ENCODE peak calls at places on chromosomes 4 and X, in four cellular contexts. O is amniotic epithelial cell, U is hippocampal formation, Y is activated T-cell treated with anti-CD3 and anti-CD28 coated beads for 1 hour. X is an unnamed sample.

GRCh38 chrX:120452131-120452530 is 17.0 kb downstream of the LAMP2 start:
- DNase-seq in O (peak), U (peak), Y (no peak), X (no peak)

GRCh38 chr4:187424636-187425035 is 570.9 kb upstream of the ZFP42 start:
- DNase-seq in O (no peak), U (no peak), Y (no peak), X (no peak)

GRCh38 chrX:65536291-65536690 is 1.7 kb upstream of the LAS1L start:
- DNase-seq in O (no peak), U (no peak), Y (no peak), X (peak)

GRCh38 chr4:21512351-21512750 is 436.2 kb downstream of the KCNIP4 start:
- DNase-seq in O (peak), U (peak), Y (no peak), X (peak)

GRCh38 chrX:88903989-88904718 is 157.1 kb downstream of the CPXCR1 start:
- DNase-seq in O (no peak), U (no peak), Y (no peak), X (no peak)

GRCh38 chr4:140668111-140668510 is 88.1 kb downstream of the TBC1D9 start:
- DNase-seq in O (no peak), U (no peak), Y (no peak), X (no peak)

GRCh38 chrX:82816572-82816971 is 691.5 kb upstream of the POU3F4 start:
- DNase-seq in O (no peak), U (no peak), Y (no peak), X (no peak)

GRCh38 chr4:87844476-87844875 is 11.7 kb downstream of the MEPE start:
- DNase-seq in O (no peak), U (no peak), Y (no peak), X (no peak)

GRCh38 chr4:186039697-186040096 is 29.3 kb upstream of the TLR3 start:
- DNase-seq in O (no peak), U (no peak), Y (no peak), X (no peak)

GRCh38 chrX:38513087-38513742 is 48.1 kb upstream of the TSPAN7 start:
- DNase-seq in O (peak), U (no peak), Y (no peak), X (peak)

GRCh38 chr4:175499735-175500352 is 312.2 kb downstream of the GPM6A start:
- DNase-seq in O (no peak), U (no peak), Y (no peak), X (no peak)

GRCh38 chr4:89305712-89306437 is 1.7 kb downstream of the GPRIN3 start:
- DNase-seq in O (peak), U (no peak), Y (no peak), X (no peak)

GRCh38 chrX:54248309-54248708 is 65.3 kb upstream of the FAM120C start:
- DNase-seq in O (peak), U (peak), Y (no peak), X (peak)

GRCh38 chrX:12984629-12985303 is 9.9 kb downstream of the TMSB4X start:
- DNase-seq in O (peak), U (no peak), Y (no peak), X (peak)

GRCh38 chrX:105460366-105460765 is 239.9 kb upstream of the TEX13A start:
- DNase-seq in O (peak), U (no peak), Y (no peak), X (no peak)

GRCh38 chr4:55078987-55079386 is 46.4 kb downstream of the KDR start:
- DNase-seq in O (peak), U (no peak), Y (no peak), X (no peak)

GRCh38 chrX:52923781-52924241 is 26.7 kb downstream of the FAM156B start:
- DNase-seq in O (peak), U (no peak), Y (no peak), X (no peak)

GRCh38 chr4:59583845-59584568 is 1616.1 kb upstream of the ADGRL3 start:
- DNase-seq in O (no peak), U (no peak), Y (no peak), X (no peak)

GRCh38 chrX:63747331-63747730 is 37.7 kb downstream of the ARHGEF9 start:
- DNase-seq in O (peak), U (no peak), Y (no peak), X (no peak)

GRCh38 chrX:151543706-151544105 is 19.8 kb upstream of the PASD1 start:
- DNase-seq in O (no peak), U (no peak), Y (no peak), X (no peak)

GRCh38 chr4:155828628-155829027 is 37.4 kb downstream of the ASIC5 start:
- DNase-seq in O (peak), U (no peak), Y (no peak), X (peak)

GRCh38 chrX:118116308-118117068 is at the start of gene KLHL13:
- DNase-seq in O (no peak), U (peak), Y (peak), X (peak)

GRCh38 chr4:115969756-115970155 is 856.3 kb upstream of the NDST4 start:
- DNase-seq in O (no peak), U (no peak), Y (no peak), X (no peak)

GRCh38 chrX:18075603-18076002 is 145.1 kb downstream of the BEND2 start:
- DNase-seq in O (no peak), U (no peak), Y (no peak), X (no peak)

GRCh38 chrX:1249101-1249887 is 19.3 kb upstream of the CSF2RA start:
- DNase-seq in O (no peak), U (no peak), Y (peak), X (peak)

GRCh38 chr4:151674804-151675290 is 86.0 kb downstream of the GATB start:
- DNase-seq in O (peak), U (peak), Y (no peak), X (peak)

GRCh38 chr4:108619372-108620100 is 840 bp upstream of the RPL34 start:
- DNase-seq in O (no peak), U (no peak), Y (no peak), X (no peak)

GRCh38 chrX:154096140-154097002 is 1.1 kb downstream of the MECP2 start:
- DNase-seq in O (peak), U (no peak), Y (no peak), X (no peak)

GRCh38 chrX:128436397-128437103 is 384.3 kb upstream of the ACTRT1 start:
- DNase-seq in O (no peak), U (no peak), Y (no peak), X (no peak)

GRCh38 chr4:1246111-1246881 is 2.6 kb downstream of the CTBP1 start:
- DNase-seq in O (no peak), U (no peak), Y (no peak), X (no peak)

GRCh38 chrX:153735274-153735673 is 10.6 kb downstream of the ABCD1 start:
- DNase-seq in O (no peak), U (no peak), Y (no peak), X (no peak)

X was measured in SJCRH30.